ENCODE peak calls at places on chromosome 1, in eight cellular contexts. O is neural progenitor cell; F is anterior cingulate cortex; X is stimulated activated CD4-positive, alpha-beta T cell treated with anti-CD3 and anti-CD28 coated beads, TNF-alpha, amount 100 ng/mL, for 4 hours; P is mucosa of gallbladder; K is GM10248; Q is activated gamma-delta T cell; Y is islet precursor cell. L is an unnamed sample.

GRCh38 chr1:109149874-109150601 is 36.1 kb downstream of the ELAPOR1 start:
- DNase-seq in O (no peak), F (no peak), X (no peak), P (no peak), K (no peak), Q (no peak), Y (peak; percentile 59), L (no peak)

GRCh38 chr1:97145321-97145956 is 423.9 kb downstream of the PTBP2 start:
- DNase-seq in O (peak; percentile 55), F (peak; percentile 35), X (no peak), P (no peak), K (no peak), Q (no peak), Y (no peak), L (no peak)

GRCh38 chr1:44924835-44925464 is 61.4 kb downstream of the EIF2B3 start:
- DNase-seq in O (peak; percentile 5), F (peak; percentile 1), X (no peak), P (no peak), K (no peak), Q (no peak), Y (no peak), L (no peak)

GRCh38 chr1:177310326-177310725 is 139.6 kb downstream of the BRINP2 start:
- DNase-seq in O (no peak), F (no peak), X (no peak), P (no peak), K (no peak), Q (no peak), Y (no peak), L (no peak)

GRCh38 chr1:147598631-147599361 is 57.5 kb downstream of the BCL9 start:
- DNase-seq in O (peak; percentile 78), F (peak; percentile 28), X (peak; percentile 27), P (peak; percentile 16), K (peak; percentile 31), Q (no peak), Y (no peak), L (peak; percentile 35)

GRCh38 chr1:165742194-165742593 is 26.5 kb downstream of the TMCO1 start:
- DNase-seq in O (no peak), F (no peak), X (no peak), P (no peak), K (no peak), Q (no peak), Y (no peak), L (no peak)

GRCh38 chr1:160664573-160665051 is 17.8 kb upstream of the SLAMF1 start:
- DNase-seq in O (no peak), F (no peak), X (no peak), P (no peak), K (no peak), Q (no peak), Y (no peak), L (no peak)

GRCh38 chr1:41953291-41953690 is 34.6 kb upstream of the HIVEP3 start:
- DNase-seq in O (no peak), F (no peak), X (no peak), P (no peak), K (no peak), Q (no peak), Y (no peak), L (no peak)

GRCh38 chr1:1114431-1114830 is 1.5 kb downstream of the C1orf159 start:
- DNase-seq in O (no peak), F (no peak), X (no peak), P (no peak), K (no peak), Q (no peak), Y (no peak), L (no peak)

GRCh38 chr1:233448290-233448689 is 120.8 kb downstream of the MAP3K21 start:
- DNase-seq in O (no peak), F (no peak), X (no peak), P (no peak), K (no peak), Q (no peak), Y (no peak), L (no peak)

GRCh38 chr1:113886417-113887391 is 677 bp downstream of the BCL2L15 start:
- DNase-seq in O (no peak), F (no peak), X (no peak), P (peak; percentile 22), K (no peak), Q (no peak), Y (no peak), L (no peak)

GRCh38 chr1:41485605-41486004 is 1.1 kb upstream of the EDN2 start:
- DNase-seq in O (no peak), F (no peak), X (no peak), P (no peak), K (no peak), Q (no peak), Y (peak; percentile 98), L (no peak)

GRCh38 chr1:88061106-88061829 is 622.8 kb upstream of the PKN2 start:
- DNase-seq in O (peak; percentile 76), F (peak; percentile 22), X (no peak), P (peak; percentile 68), K (peak; percentile 14), Q (no peak), Y (peak; percentile 79), L (no peak)

GRCh38 chr1:218299416-218299815 is 14.3 kb downstream of the RRP15 start:
- DNase-seq in O (peak; percentile 51), F (no peak), X (no peak), P (no peak), K (no peak), Q (no peak), Y (no peak), L (no peak)

GRCh38 chr1:171817511-171818265 is 23.6 kb upstream of the DNM3 start:
- DNase-seq in O (peak; percentile 38), F (no peak), X (no peak), P (no peak), K (peak; percentile 31), Q (no peak), Y (peak; percentile 93), L (no peak)

GRCh38 chr1:91075233-91076135 is 53.6 kb upstream of the ZNF644 start:
- DNase-seq in O (no peak), F (no peak), X (no peak), P (no peak), K (no peak), Q (no peak), Y (no peak), L (no peak)

GRCh38 chr1:6465461-6466005 is 440 bp downstream of the TNFRSF25 start:
- DNase-seq in O (no peak), F (no peak), X (no peak), P (no peak), K (no peak), Q (no peak), Y (no peak), L (no peak)

L was measured in T-helper 1 cell.